ENCODE peak calls at places on chromosomes 4 and X, in seven cellular contexts. W, Z, X, B, Q, A and I are unnamed samples.

GRCh38 chrX:96683997-96684338 is 674 bp upstream of the DIAPH2 start:
- DNase-seq in Q (no peak), W (no peak), Z (no peak), A (no peak), B (no peak), X (no peak), I (no peak)

GRCh38 chr4:83083925-83084475 is 30.5 kb downstream of the PLAC8 start:
- DNase-seq in X (no peak), B (no peak), Q (no peak), Z (no peak), W (no peak), A (no peak), I (peak; percentile 74)

GRCh38 chrX:78548012-78548411 is 111.1 kb downstream of the RTL3 start:
- DNase-seq in Z (no peak), W (no peak), A (no peak), B (peak; percentile 26), Q (peak; percentile 90), X (no peak), I (no peak)

GRCh38 chr4:150722908-150723362 is 141.0 kb downstream of the MAB21L2 start:
- DNase-seq in W (peak; percentile 96), Q (peak; percentile 68), X (peak; percentile 87), A (peak; percentile 96), Z (peak; percentile 95), B (no peak), I (no peak)

GRCh38 chr4:74133786-74134499 is 24.0 kb upstream of the MTHFD2L start:
- DNase-seq in Q (peak; percentile 77), B (peak; percentile 86), Z (peak; percentile 76), A (peak; percentile 81), X (peak; percentile 78), W (peak; percentile 86), I (peak; percentile 68)

GRCh38 chrX:2933125-2933900 is 4.2 kb upstream of the ARSD start:
- DNase-seq in Z (peak; percentile 17), Q (no peak), A (no peak), B (no peak), W (no peak), X (no peak), I (peak; percentile 11)

GRCh38 chr4:1196421-1197183 is 24.2 kb upstream of the SPON2 start:
- DNase-seq in X (no peak), B (no peak), W (peak; percentile 9), A (peak; percentile 19), Z (peak; percentile 59), Q (no peak), I (no peak)

GRCh38 chr4:109820563-109820962 is 5.0 kb downstream of the GAR1 start:
- DNase-seq in A (no peak), B (no peak), X (no peak), Z (no peak), Q (no peak), W (no peak), I (no peak)

GRCh38 chr4:139242511-139243051 is 37.4 kb downstream of the MGARP start:
- DNase-seq in X (no peak), A (no peak), Q (peak; percentile 88), B (peak; percentile 62), Z (no peak), W (no peak), I (no peak)

GRCh38 chr4:98659106-98659592 is 738 bp upstream of the TSPAN5 start:
- DNase-seq in X (no peak), B (peak; percentile 57), Z (no peak), A (no peak), W (no peak), Q (peak; percentile 18), I (no peak)

GRCh38 chr4:39970559-39971270 is 7.0 kb downstream of the PDS5A start:
- DNase-seq in X (no peak), Q (peak; percentile 61), W (no peak), Z (no peak), B (no peak), A (no peak), I (no peak)

GRCh38 chr4:37693450-37694190 is 7.4 kb upstream of the RELL1 start:
- DNase-seq in W (no peak), X (no peak), B (peak; percentile 97), A (no peak), Q (peak; percentile 94), Z (no peak), I (no peak)

GRCh38 chrX:134932528-134933217 is 58.1 kb upstream of the SMIM10 start:
- DNase-seq in X (no peak), W (no peak), Z (no peak), Q (peak; percentile 58), A (no peak), B (peak; percentile 74), I (no peak)

GRCh38 chrX:108464604-108465003 is 25.0 kb downstream of the COL4A5 start:
- DNase-seq in Q (no peak), B (no peak), W (no peak), Z (no peak), X (no peak), A (no peak), I (no peak)

GRCh38 chr4:140151700-140152014 is 2.3 kb downstream of the MAML3 start:
- DNase-seq in A (peak; percentile 87), Z (peak; percentile 85), W (peak; percentile 84), B (peak; percentile 85), X (peak; percentile 86), Q (peak; percentile 77), I (peak; percentile 72)

GRCh38 chr4:1069394-1069793 is 44.0 kb downstream of the RNF212 start:
- DNase-seq in W (no peak), Q (no peak), X (no peak), Z (no peak), A (no peak), B (no peak), I (no peak)

GRCh38 chr4:3009422-3009821 is 46.1 kb downstream of the GRK4 start:
- DNase-seq in W (no peak), A (no peak), B (no peak), X (no peak), Z (no peak), Q (peak; percentile 82), I (no peak)

GRCh38 chr4:169485791-169486742 is 126.3 kb downstream of the NEK1 start:
- DNase-seq in W (peak; percentile 36), Z (no peak), A (no peak), Q (peak; percentile 61), B (peak; percentile 71), X (no peak), I (peak; percentile 45)

GRCh38 chr4:148730766-148731165 is 288.6 kb upstream of the NR3C2 start:
- DNase-seq in Z (no peak), X (no peak), A (no peak), Q (no peak), B (no peak), W (no peak), I (no peak)

GRCh38 chr4:182697094-182697493 is 220.1 kb downstream of the DCTD start:
- DNase-seq in X (no peak), B (no peak), W (no peak), Q (no peak), Z (no peak), A (no peak), I (no peak)

GRCh38 chr4:87359258-87359657 is 31.7 kb downstream of the HSD17B11 start:
- DNase-seq in Z (no peak), W (no peak), Q (no peak), X (no peak), B (no peak), A (no peak), I (no peak)

GRCh38 chr4:87353592-87353991 is 30.9 kb upstream of the HSD17B13 start:
- DNase-seq in W (peak; percentile 71), A (no peak), B (peak; percentile 48), X (no peak), Z (no peak), Q (peak; percentile 57), I (no peak)

GRCh38 chr4:87356832-87357526 is 34.0 kb downstream of the HSD17B11 start:
- DNase-seq in Q (peak; percentile 89), Z (no peak), A (no peak), B (no peak), W (no peak), X (no peak), I (no peak)

GRCh38 chr4:87354168-87355102 is 31.8 kb upstream of the HSD17B13 start:
- DNase-seq in A (no peak), X (no peak), W (peak; percentile 31), Z (no peak), B (peak; percentile 42), Q (peak; percentile 78), I (no peak)
- H3K4me3 ChIP-seq in A (no peak overlapping the region), X (no peak overlapping the region), W (no peak overlapping the region), Z (no peak overlapping the region), B (no peak overlapping the region), Q (no peak overlapping the region), I (no peak overlapping the region)

DNA sequence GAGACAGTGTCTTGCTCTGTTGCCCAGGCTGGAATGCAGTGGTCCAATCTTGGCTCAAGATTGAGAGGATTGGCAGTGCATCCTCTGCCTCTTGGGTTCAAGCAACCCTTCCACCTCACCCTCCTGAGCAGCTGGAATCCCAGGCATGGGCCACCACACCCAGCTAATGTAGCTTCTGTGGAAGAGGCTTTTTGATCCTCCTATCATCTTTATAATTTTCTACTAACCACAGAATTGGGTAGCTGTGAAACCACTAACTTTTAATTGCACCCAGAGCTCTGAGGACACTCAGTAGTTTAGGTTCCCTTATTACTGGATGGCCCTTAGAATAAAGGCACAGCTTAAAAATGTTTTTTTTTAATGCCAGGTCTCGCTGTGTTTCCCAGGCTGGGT is 8.9 kb upstream of the AGA start:
- DNase-seq in Q (no peak), Z (no peak), A (no peak), X (no peak), B (no peak), W (no peak), I (no peak)
- H3K4me3 ChIP-seq in Q (no peak overlapping the region), Z (no peak overlapping the region), A (no peak overlapping the region), X (no peak overlapping the region), B (no peak overlapping the region), W (no peak overlapping the region), I (no peak overlapping the region)

GRCh38 chrX:25001808-25002657 is 13.7 kb downstream of the ARX start:
- DNase-seq in X (no peak), A (no peak), B (no peak), Q (no peak), Z (peak; percentile 66), W (no peak), I (no peak)
- H3K4me3 ChIP-seq in X (no peak overlapping the region), A (peak overlapping the region; percentile 32), B (peak overlapping the region; percentile 6), Q (no peak overlapping the region), Z (no peak overlapping the region), W (no peak overlapping the region), I (no peak overlapping the region)

GRCh38 chrX:136159615-136160025 is 12.3 kb downstream of the FHL1 start:
- DNase-seq in Z (no peak), B (no peak), A (no peak), Q (no peak), W (no peak), X (no peak), I (no peak)

GRCh38 chrX:136158685-136159084 is 11.4 kb downstream of the FHL1 start:
- DNase-seq in Q (no peak), A (no peak), X (no peak), Z (no peak), W (no peak), B (no peak), I (no peak)

GRCh38 chrX:136154998-136155397 is 7.7 kb downstream of the FHL1 start:
- DNase-seq in A (no peak), W (no peak), X (no peak), Z (no peak), B (no peak), Q (no peak), I (no peak)

GRCh38 chrX:136156560-136157117 is 9.3 kb downstream of the FHL1 start:
- DNase-seq in Z (no peak), B (no peak), Q (peak; percentile 12), X (no peak), A (no peak), W (no peak), I (no peak)

DNA sequence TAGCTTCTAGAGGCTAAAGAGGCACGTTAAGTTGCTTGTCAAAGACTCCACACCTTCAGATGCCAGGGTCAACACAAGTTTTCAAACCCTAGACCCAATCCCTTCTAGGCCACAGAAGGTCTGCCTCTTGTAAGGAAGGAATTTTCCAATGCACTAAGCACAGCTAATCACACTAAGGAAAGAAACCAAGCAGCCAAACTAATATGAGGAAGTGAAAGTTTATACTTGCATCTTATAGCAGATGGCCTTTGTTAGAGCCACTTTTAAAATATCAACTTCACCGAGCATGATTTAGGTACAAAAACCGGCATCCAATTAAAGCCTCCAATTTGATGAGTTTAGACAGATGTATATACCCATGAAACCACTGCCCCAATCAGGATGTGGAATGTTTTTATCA is 9.9 kb downstream of the FHL1 start:
- DNase-seq in B (no peak), Q (no peak), A (no peak), X (no peak), Z (no peak), W (no peak), I (no peak)
- H3K4me3 ChIP-seq in B (no peak overlapping the region), Q (no peak overlapping the region), A (no peak overlapping the region), X (no peak overlapping the region), Z (no peak overlapping the region), W (no peak overlapping the region), I (no peak overlapping the region)